ENCODE peak calls at places on chromosome 1, in seven cellular contexts. M is HepG2, S is HCT116, A is K562, Q is H1, F is GM12878, D is SK-N-SH. H is an unnamed sample.
A peak's percentile ranks its signal among the peaks of the same experiment; 100 is the strongest.

GRCh38 chr1:7857951-7858350 is 5.1 kb upstream of the UTS2 start:
- DNase-seq in M (no peak), S (no peak), A (no peak), Q (no peak), F (no peak), D (no peak), H (no peak)

GRCh38 chr1:5727871-5728643 is 264.2 kb downstream of the NPHP4 start:
- DNase-seq in M (no peak), S (no peak), A (no peak), Q (no peak), F (no peak), D (no peak), H (no peak)

GRCh38 chr1:115529216-115529897 is 112.4 kb upstream of the VANGL1 start:
- DNase-seq in M (no peak), S (no peak), A (no peak), Q (no peak), F (no peak), D (no peak), H (no peak)

GRCh38 chr1:213719462-213719861 is 268.3 kb upstream of the PROX1 start:
- DNase-seq in M (no peak), S (no peak), A (no peak), Q (no peak), F (no peak), D (no peak), H (no peak)

GRCh38 chr1:211339631-211340041 is 13.0 kb downstream of the TRAF5 start:
- DNase-seq in M (no peak), S (no peak), A (no peak), Q (peak; percentile 41), F (no peak), D (no peak), H (no peak)

GRCh38 chr1:221098462-221099406 is 219.5 kb downstream of the HLX start:
- DNase-seq in M (no peak), S (no peak), A (no peak), Q (no peak), F (no peak), D (no peak), H (no peak)

GRCh38 chr1:79945391-79945790 is 938.9 kb upstream of the ADGRL4 start:
- DNase-seq in M (no peak), S (no peak), A (no peak), Q (no peak), F (no peak), D (no peak), H (no peak)

GRCh38 chr1:224637510-224637909 is 21.4 kb downstream of the CNIH3 start:
- DNase-seq in M (no peak), S (no peak), A (no peak), Q (no peak), F (no peak), D (no peak), H (no peak)

GRCh38 chr1:182367928-182368327 is 23.7 kb downstream of the GLUL start:
- DNase-seq in M (no peak), S (no peak), A (no peak), Q (no peak), F (no peak), D (no peak), H (no peak)

GRCh38 chr1:169364948-169365347 is 2.6 kb downstream of the NME7 start:
- DNase-seq in M (no peak), S (no peak), A (no peak), Q (no peak), F (no peak), D (no peak), H (no peak)

GRCh38 chr1:12138196-12139183 is 28.3 kb upstream of the TNFRSF1B start:
- DNase-seq in M (no peak), S (no peak), A (no peak), Q (no peak), F (no peak), D (peak; percentile 49), H (no peak)

GRCh38 chr1:192573499-192573898 is 2.1 kb upstream of the RGS1 start:
- DNase-seq in M (no peak), S (no peak), A (no peak), Q (no peak), F (no peak), D (no peak), H (no peak)

GRCh38 chr1:202018476-202019234 is 8.3 kb downstream of the ELF3 start:
- DNase-seq in M (peak; percentile 85), S (peak; percentile 81), A (peak; percentile 92), Q (no peak), F (no peak), D (no peak), H (peak; percentile 98)

GRCh38 chr1:228066891-228067654 is 15.4 kb upstream of the ARF1 start:
- DNase-seq in M (no peak), S (no peak), A (no peak), Q (no peak), F (no peak), D (no peak), H (no peak)

GRCh38 chr1:117048431-117049133 is 11.5 kb upstream of the TTF2 start:
- DNase-seq in M (no peak), S (no peak), A (no peak), Q (no peak), F (no peak), D (no peak), H (no peak)

GRCh38 chr1:94098585-94099111 is 22.3 kb downstream of the ABCA4 start:
- DNase-seq in M (no peak), S (no peak), A (no peak), Q (no peak), F (no peak), D (no peak), H (no peak)

GRCh38 chr1:94095744-94096469 is 25.0 kb downstream of the ABCA4 start:
- DNase-seq in M (peak; percentile 41), S (no peak), A (no peak), Q (no peak), F (no peak), D (no peak), H (no peak)

GRCh38 chr1:94095112-94095637 is 25.8 kb downstream of the ABCA4 start:
- DNase-seq in M (no peak), S (no peak), A (no peak), Q (no peak), F (no peak), D (no peak), H (no peak)

GRCh38 chr1:94099303-94099702 is 21.6 kb downstream of the ABCA4 start:
- DNase-seq in M (no peak), S (no peak), A (no peak), Q (no peak), F (no peak), D (no peak), H (no peak)

DNA sequence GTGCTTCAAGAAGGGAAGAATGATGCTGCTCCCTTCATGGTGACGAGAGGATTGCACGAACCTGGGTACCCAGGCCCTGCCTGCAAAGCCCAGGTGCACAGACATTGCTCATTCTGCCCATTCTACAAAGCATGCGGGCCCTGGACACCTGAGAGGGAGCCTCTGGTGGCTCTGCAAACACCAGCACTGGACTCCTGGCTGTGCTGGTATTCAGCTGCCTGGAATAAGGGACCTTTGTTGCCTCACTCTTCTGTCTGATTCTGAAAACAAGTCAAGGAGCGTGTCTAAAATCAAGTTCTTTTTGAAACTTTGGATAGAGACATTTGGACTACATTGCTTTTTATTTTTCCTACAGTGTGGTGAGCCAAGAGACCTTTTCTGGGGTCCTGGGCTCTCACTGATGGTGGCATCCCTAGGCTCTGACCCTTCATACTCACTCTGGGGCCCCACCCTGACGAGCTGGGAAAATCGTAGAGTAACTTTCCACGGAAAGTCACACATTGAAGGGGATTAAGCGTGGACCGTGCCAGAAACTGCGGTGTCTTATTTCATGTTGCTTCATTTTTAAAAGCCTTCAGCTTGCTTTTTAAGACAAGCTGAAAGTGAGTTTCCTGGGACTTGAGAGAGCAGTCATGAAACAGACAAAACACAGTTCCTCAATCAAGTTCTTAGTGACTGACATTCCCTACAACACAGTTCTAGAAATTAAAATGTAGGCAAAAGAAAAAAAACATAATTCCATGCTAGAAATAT is 24.0 kb downstream of the ABCA4 start:
- DNase-seq in M (peak; percentile 61), S (no peak), A (no peak), Q (no peak), F (no peak), D (no peak), H (no peak)
- TF ChIP-seq JUND in M (no peak), S (no peak), A (no peak), Q (no peak), F (no peak), D (no peak), H (no peak)

GRCh38 chr1:25684216-25684965 is 67.8 kb downstream of the MAN1C1 start:
- DNase-seq in M (no peak), S (no peak), A (no peak), Q (no peak), F (no peak), D (no peak), H (no peak)

GRCh38 chr1:25683177-25683576 is 66.6 kb downstream of the MAN1C1 start:
- DNase-seq in M (no peak), S (no peak), A (no peak), Q (no peak), F (no peak), D (no peak), H (no peak)

GRCh38 chr1:25683731-25684130 is 67.1 kb downstream of the MAN1C1 start:
- DNase-seq in M (no peak), S (no peak), A (no peak), Q (no peak), F (no peak), D (no peak), H (no peak)

GRCh38 chr1:25685938-25686665 is 69.5 kb downstream of the MAN1C1 start:
- DNase-seq in M (no peak), S (no peak), A (no peak), Q (no peak), F (no peak), D (no peak), H (no peak)

GRCh38 chr1:25685211-25685750 is 68.7 kb downstream of the MAN1C1 start:
- DNase-seq in M (no peak), S (no peak), A (no peak), Q (no peak), F (no peak), D (no peak), H (no peak)
- TF ChIP-seq JUND in M (no peak), S (no peak), A (no peak), Q (no peak), F (no peak), D (no peak), H (no peak)

GRCh38 chr1:110165761-110166231 is 15.5 kb downstream of the SLC6A17 start:
- DNase-seq in M (no peak), S (no peak), A (no peak), Q (no peak), F (no peak), D (no peak), H (peak; percentile 88)

GRCh38 chr1:110164951-110165350 is 14.7 kb downstream of the SLC6A17 start:
- DNase-seq in M (no peak), S (no peak), A (no peak), Q (no peak), F (no peak), D (peak; percentile 52), H (peak; percentile 32)

GRCh38 chr1:110161822-110162221 is 11.5 kb downstream of the SLC6A17 start:
- DNase-seq in M (no peak), S (no peak), A (no peak), Q (no peak), F (no peak), D (no peak), H (no peak)

GRCh38 chr1:110161165-110161564 is 10.9 kb downstream of the SLC6A17 start:
- DNase-seq in M (no peak), S (no peak), A (no peak), Q (no peak), F (no peak), D (no peak), H (no peak)

GRCh38 chr1:110163591-110163990 is 13.3 kb downstream of the SLC6A17 start:
- DNase-seq in M (no peak), S (no peak), A (no peak), Q (no peak), F (no peak), D (no peak), H (peak; percentile 74)
- TF ChIP-seq JUND in M (no peak), S (no peak), A (no peak), Q (no peak), F (no peak), D (no peak), H (no peak)

GRCh38 chr1:94526581-94526980 is 15.0 kb downstream of the F3 start:
- DNase-seq in M (no peak), S (no peak), A (no peak), Q (no peak), F (no peak), D (no peak), H (no peak)
- TF ChIP-seq JUND in M (no peak), S (no peak), A (no peak), Q (no peak), F (no peak), D (no peak), H (no peak)

H was measured in T47D.